ENCODE peak calls at places on chromosomes 7 and 10, in eight cellular contexts. R is RWPE1, Y is right lobe of liver, U is H9, D is cardiac fibroblast, S is omental fat pad, W is ovary, J is stomach. K is an unnamed sample.

GRCh38 chr10:6409982-6410694 is 169.9 kb downstream of the PRKCQ start:
- DNase-seq in R (no peak), Y (no peak), U (no peak), D (peak; percentile 62), S (no peak), W (no peak), J (no peak), K (no peak)

GRCh38 chr10:33212061-33212748 is 122.3 kb downstream of the NRP1 start:
- DNase-seq in R (no peak), Y (no peak), U (no peak), D (peak; percentile 58), S (no peak), W (no peak), J (no peak), K (no peak)

GRCh38 chr10:124867304-124867703 is 65.7 kb downstream of the ABRAXAS2 start:
- DNase-seq in R (no peak), Y (no peak), U (no peak), D (no peak), S (no peak), W (no peak), J (no peak), K (no peak)

GRCh38 chr10:112981553-112981952 is 31.5 kb downstream of the TCF7L2 start:
- DNase-seq in R (no peak), Y (no peak), U (no peak), D (no peak), S (no peak), W (no peak), J (no peak), K (no peak)

GRCh38 chr10:101032637-101033201 is 1.7 kb downstream of the SFXN3 start:
- DNase-seq in R (peak; percentile 85), Y (no peak), U (no peak), D (peak; percentile 90), S (peak; percentile 46), W (peak; percentile 60), J (peak; percentile 51), K (peak; percentile 74)

GRCh38 chr10:45224219-45224841 is 91.1 kb downstream of the OR13A1 start:
- DNase-seq in R (no peak), Y (no peak), U (no peak), D (no peak), S (no peak), W (no peak), J (no peak), K (no peak)

GRCh38 chr7:30831936-30832335 is 60.7 kb downstream of the MINDY4 start:
- DNase-seq in R (no peak), Y (no peak), U (peak; percentile 2), D (no peak), S (no peak), W (no peak), J (no peak), K (peak; percentile 53)

GRCh38 chr7:98562336-98563182 is 54.5 kb upstream of the NPTX2 start:
- DNase-seq in R (no peak), Y (peak; percentile 22), U (no peak), D (no peak), S (no peak), W (no peak), J (no peak), K (peak; percentile 74)

GRCh38 chr7:82599910-82600309 is 156.3 kb upstream of the CACNA2D1 start:
- DNase-seq in R (no peak), Y (no peak), U (no peak), D (no peak), S (no peak), W (no peak), J (no peak), K (no peak)

GRCh38 chr10:77075916-77076315 is 561.7 kb downstream of the KCNMA1 start:
- DNase-seq in R (no peak), Y (no peak), U (no peak), D (no peak), S (no peak), W (no peak), J (no peak), K (no peak)

GRCh38 chr7:98754041-98754479 is 115.8 kb downstream of the TMEM130 start:
- DNase-seq in R (no peak), Y (no peak), U (peak; percentile 82), D (peak; percentile 5), S (no peak), W (no peak), J (no peak), K (no peak)

GRCh38 chr7:28347462-28347861 is 64.9 kb upstream of the CREB5 start:
- DNase-seq in R (peak; percentile 8), Y (no peak), U (no peak), D (peak; percentile 50), S (no peak), W (no peak), J (no peak), K (no peak)

GRCh38 chr7:44693641-44694313 is 54.9 kb upstream of the ZMIZ2 start:
- DNase-seq in R (no peak), Y (no peak), U (no peak), D (peak; percentile 32), S (no peak), W (no peak), J (no peak), K (no peak)

GRCh38 chr7:31059551-31059950 is 7.4 kb downstream of the ADCYAP1R1 start:
- DNase-seq in R (no peak), Y (no peak), U (peak; percentile 80), D (no peak), S (no peak), W (no peak), J (no peak), K (no peak)

GRCh38 chr10:13056461-13057077 is 43.4 kb upstream of the OPTN start:
- DNase-seq in R (peak; percentile 38), Y (no peak), U (no peak), D (peak; percentile 43), S (no peak), W (no peak), J (no peak), K (peak; percentile 79)

GRCh38 chr10:52400564-52400963 is 86.5 kb downstream of the DKK1 start:
- DNase-seq in R (no peak), Y (no peak), U (no peak), D (peak; percentile 67), S (no peak), W (no peak), J (no peak), K (no peak)

GRCh38 chr10:17206210-17206709 is 4.8 kb upstream of the TRDMT1 start:
- DNase-seq in R (peak; percentile 30), Y (no peak), U (no peak), D (peak; percentile 55), S (no peak), W (no peak), J (no peak), K (no peak)

GRCh38 chr10:4383683-4384082 is 442.3 kb upstream of the AKR1E2 start:
- DNase-seq in R (no peak), Y (no peak), U (no peak), D (peak; percentile 30), S (no peak), W (no peak), J (no peak), K (no peak)

GRCh38 chr7:128455556-128456254 is at the start of gene HILPDA:
- DNase-seq in R (peak; percentile 92), Y (peak; percentile 96), U (peak; percentile 86), D (peak; percentile 98), S (peak; percentile 73), W (peak; percentile 94), J (peak; percentile 96), K (peak; percentile 98)

GRCh38 chr7:128453836-128454804 is 1.6 kb upstream of the HILPDA start:
- DNase-seq in R (no peak), Y (peak; percentile 87), U (peak; percentile 92), D (peak; percentile 99), S (peak; percentile 75), W (peak; percentile 93), J (peak; percentile 88), K (peak; percentile 93)

GRCh38 chr7:128452552-128452951 is 3.1 kb upstream of the HILPDA start:
- DNase-seq in R (no peak), Y (no peak), U (no peak), D (no peak), S (no peak), W (no peak), J (no peak), K (no peak)

GRCh38 chr7:128458956-128459355 is 3.3 kb downstream of the HILPDA start:
- DNase-seq in R (no peak), Y (no peak), U (no peak), D (no peak), S (no peak), W (no peak), J (no peak), K (no peak)

GRCh38 chr7:128454808-128455555 is 696 bp upstream of the HILPDA start:
- DNase-seq in R (peak; percentile 11), Y (no peak), U (no peak), D (peak; percentile 73), S (no peak), W (no peak), J (no peak), K (no peak)
- TF ChIP-seq CTCF in R (no peak), Y (no peak), U (no peak), D (peak; percentile 11), S (no peak), W (no peak), J (no peak), K (no peak)

DNA sequence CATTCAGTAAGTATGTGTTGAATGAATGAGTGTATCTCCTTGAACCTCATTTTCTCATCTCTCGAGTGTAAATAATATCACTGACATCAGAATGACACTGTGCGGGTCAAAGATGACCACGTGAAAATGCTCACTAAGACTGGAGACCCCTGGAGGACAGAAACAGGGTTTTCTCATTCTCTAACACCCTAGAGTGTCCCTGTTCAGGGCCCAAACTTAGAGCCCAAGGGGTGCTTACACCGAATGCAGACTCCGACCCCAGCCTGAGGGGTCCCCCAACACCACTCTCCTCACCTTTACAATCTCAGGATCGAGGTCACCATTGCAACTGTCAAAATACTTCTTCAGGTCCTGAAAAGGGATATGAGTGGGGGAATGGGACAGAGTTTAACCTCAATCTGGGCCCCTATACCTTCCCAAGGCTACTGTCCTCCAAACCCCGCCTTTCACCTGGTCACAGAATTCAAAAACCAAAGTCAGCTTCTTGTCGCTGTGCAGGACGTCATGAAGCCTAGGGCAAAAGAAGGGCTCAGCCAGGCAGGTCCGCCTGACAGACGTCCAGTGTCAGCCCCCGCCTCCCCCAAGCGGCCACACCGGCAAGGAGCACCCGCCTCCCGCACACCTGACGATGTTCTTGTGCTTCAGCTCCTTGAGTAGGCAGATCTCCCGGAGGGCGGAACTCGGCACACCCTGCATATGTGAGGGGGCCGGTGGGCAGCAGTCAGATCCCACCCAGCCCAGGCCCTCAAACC is 1.2 kb downstream of the CDK5 start:
- DNase-seq in R (no peak), Y (no peak), U (peak; percentile 70), D (no peak), S (no peak), W (peak; percentile 61), J (peak; percentile 45), K (no peak)
- TF ChIP-seq CTCF in R (no peak), Y (no peak), U (peak; percentile 48), D (no peak), S (no peak), W (no peak), J (no peak), K (no peak)

GRCh38 chr7:154795014-154795413 is 207.9 kb downstream of the PAXIP1 start:
- DNase-seq in R (no peak), Y (no peak), U (peak; percentile 66), D (no peak), S (no peak), W (no peak), J (no peak), K (no peak)
- TF ChIP-seq CTCF in R (no peak), Y (no peak), U (peak; percentile 58), D (no peak), S (no peak), W (no peak), J (no peak), K (no peak)

DNA sequence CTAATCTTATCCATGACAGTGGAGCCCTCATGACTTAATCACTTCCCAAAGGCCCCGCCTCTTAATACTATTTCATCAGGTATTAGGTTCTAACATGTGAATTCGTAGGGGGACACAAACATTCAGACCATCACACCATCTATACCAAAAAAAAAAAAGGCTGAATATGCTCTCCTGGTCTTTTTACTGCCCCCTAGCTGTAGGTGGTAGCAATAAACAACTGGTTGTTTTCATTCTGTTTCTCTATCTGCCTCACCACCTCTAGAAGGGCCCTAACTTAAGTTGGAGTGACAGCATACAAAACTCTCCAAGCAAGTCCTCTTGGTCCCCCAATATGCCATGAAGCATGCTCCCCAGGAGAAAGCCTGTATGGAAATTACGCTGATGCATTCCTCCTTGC is 94.1 kb downstream of the GRM8 start:
- DNase-seq in R (no peak), Y (no peak), U (no peak), D (no peak), S (no peak), W (no peak), J (no peak), K (no peak)
- TF ChIP-seq CTCF in R (no peak), Y (no peak), U (peak; percentile 78), D (no peak), S (no peak), W (no peak), J (no peak), K (no peak)